ENCODE peak calls at places on chromosomes 16 and 17, in six cellular contexts. L is nucleus accumbens; Z is effector memory CD4-positive, alpha-beta T cell; Q is EH; G is lower lobe of right lung; V is Daoy. A is an unnamed sample.

GRCh38 chr16:24253192-24253591 is 2.9 kb upstream of the CACNG3 start:
- DNase-seq in L (peak), Z (no peak), Q (peak), G (no peak), V (peak), A (peak)

GRCh38 chr17:51853857-51854256 is 304.7 kb downstream of the CA10 start:
- DNase-seq in L (no peak), Z (no peak), Q (no peak), G (no peak), V (no peak), A (no peak)

GRCh38 chr17:78879679-78880186 is 23.3 kb downstream of the CEP295NL start:
- DNase-seq in L (no peak), Z (no peak), Q (peak), G (no peak), V (peak), A (no peak)

GRCh38 chr16:84983308-84983707 is 28.0 kb downstream of the ZDHHC7 start:
- DNase-seq in L (no peak), Z (no peak), Q (no peak), G (peak), V (no peak), A (no peak)

GRCh38 chr17:4331614-4332013 is 34.9 kb downstream of the UBE2G1 start:
- DNase-seq in L (no peak), Z (no peak), Q (no peak), G (no peak), V (no peak), A (no peak)

GRCh38 chr17:42773290-42774035 is at the start of gene VPS25:
- DNase-seq in L (peak), Z (peak), Q (peak), G (peak), V (peak), A (peak)

GRCh38 chr17:64004903-64005733 is 7.0 kb downstream of the PRR29 start:
- DNase-seq in L (no peak), Z (no peak), Q (no peak), G (no peak), V (no peak), A (no peak)

GRCh38 chr16:2773188-2773968 is 3.7 kb downstream of the ELOB start:
- DNase-seq in L (no peak), Z (no peak), Q (peak), G (peak), V (no peak), A (no peak)

GRCh38 chr16:87463722-87464690 is 28.8 kb downstream of the ZCCHC14 start:
- DNase-seq in L (no peak), Z (no peak), Q (peak), G (no peak), V (peak), A (no peak)